ENCODE peak calls at places on chromosome 9, in five cellular contexts. V is HCT116, F is transverse colon, U is tibial nerve, H is heart left ventricle. L is an unnamed sample.

GRCh38 chr9:111920531-111920930 is 23.9 kb downstream of the UGCG start:
- DNase-seq in V (no peak), F (no peak), U (no peak), H (no peak), L (no peak)

GRCh38 chr9:94952553-94953373 is 226.3 kb downstream of the AOPEP start:
- DNase-seq in V (no peak), F (no peak), U (peak; percentile 33), H (no peak), L (no peak)

GRCh38 chr9:129006328-129007034 is 21.6 kb downstream of the SH3GLB2 start:
- DNase-seq in V (peak; percentile 44), F (peak; percentile 66), U (peak; percentile 72), H (peak; percentile 75), L (no peak)

GRCh38 chr9:70917277-70917676 is 204.1 kb downstream of the TRPM3 start:
- DNase-seq in V (no peak), F (no peak), U (no peak), H (no peak), L (no peak)

GRCh38 chr9:75146229-75146628 is 57.9 kb downstream of the OSTF1 start:
- DNase-seq in V (no peak), F (no peak), U (no peak), H (no peak), L (no peak)

GRCh38 chr9:14203366-14204056 is 110.4 kb downstream of the NFIB start:
- DNase-seq in V (no peak), F (peak; percentile 75), U (no peak), H (peak; percentile 86), L (no peak)

GRCh38 chr9:114386886-114387677 is 700 bp downstream of the AKNA start:
- DNase-seq in V (no peak), F (peak; percentile 76), U (no peak), H (peak; percentile 50), L (no peak)

GRCh38 chr9:129490583-129491485 is 130.1 kb downstream of the C9orf50 start:
- DNase-seq in V (no peak), F (no peak), U (no peak), H (no peak), L (no peak)

GRCh38 chr9:78062710-78063109 is 31.1 kb upstream of the GNAQ start:
- DNase-seq in V (no peak), F (no peak), U (no peak), H (no peak), L (no peak)

GRCh38 chr9:133972041-133972970 is 19.8 kb downstream of the VAV2 start:
- DNase-seq in V (no peak), F (peak; percentile 82), U (no peak), H (peak; percentile 19), L (no peak)

GRCh38 chr9:84668204-84669007 is 1.1 kb upstream of the NTRK2 start:
- DNase-seq in V (peak; percentile 10), F (peak; percentile 60), U (peak; percentile 75), H (peak; percentile 65), L (no peak)

GRCh38 chr9:116051528-116051927 is 102.1 kb upstream of the PAPPA start:
- DNase-seq in V (no peak), F (no peak), U (no peak), H (no peak), L (no peak)

GRCh38 chr9:9751996-9752395 is 860.8 kb downstream of the PTPRD start:
- DNase-seq in V (no peak), F (no peak), U (no peak), H (no peak), L (no peak)

GRCh38 chr9:79611091-79611614 is 39.4 kb downstream of the TLE4 start:
- DNase-seq in V (no peak), F (no peak), U (peak; percentile 12), H (no peak), L (no peak)

GRCh38 chr9:132078369-132079356 is 1.0 kb downstream of the MED27 start:
- DNase-seq in V (no peak), F (no peak), U (peak; percentile 17), H (no peak), L (no peak)

GRCh38 chr9:93681316-93682154 is 105.2 kb downstream of the PHF2 start:
- DNase-seq in V (no peak), F (peak; percentile 7), U (peak; percentile 2), H (no peak), L (no peak)

GRCh38 chr9:93256878-93257807 is 73.2 kb downstream of the WNK2 start:
- DNase-seq in V (no peak), F (peak; percentile 6), U (no peak), H (no peak), L (no peak)

GRCh38 chr9:76629205-76629990 is 134.8 kb upstream of the PCA3 start:
- DNase-seq in V (no peak), F (no peak), U (no peak), H (no peak), L (no peak)

GRCh38 chr9:85610074-85610855 is 131.5 kb downstream of the AGTPBP1 start:
- DNase-seq in V (peak; percentile 51), F (no peak), U (peak; percentile 66), H (no peak), L (no peak)

GRCh38 chr9:69035438-69036316 is at the start of gene FXN:
- DNase-seq in V (peak; percentile 56), F (peak; percentile 88), U (peak; percentile 72), H (peak; percentile 82), L (peak; percentile 6)
- TF ChIP-seq POLR2A in V (peak; percentile 61), F (peak; percentile 28), U (peak; percentile 28), H (no peak), L (peak; percentile 31)

GRCh38 chr9:126162611-126163381 is 163.8 kb upstream of the MVB12B start:
- DNase-seq in V (no peak), F (no peak), U (no peak), H (no peak), L (no peak)
- H3K4me1 ChIP-seq in V (no peaks in the 10 kb centered on the region), F (no peaks in the 10 kb centered on the region), U (no peaks in the 10 kb centered on the region), H (no peaks in the 10 kb centered on the region), L (no peaks in the 10 kb centered on the region)

DNA sequence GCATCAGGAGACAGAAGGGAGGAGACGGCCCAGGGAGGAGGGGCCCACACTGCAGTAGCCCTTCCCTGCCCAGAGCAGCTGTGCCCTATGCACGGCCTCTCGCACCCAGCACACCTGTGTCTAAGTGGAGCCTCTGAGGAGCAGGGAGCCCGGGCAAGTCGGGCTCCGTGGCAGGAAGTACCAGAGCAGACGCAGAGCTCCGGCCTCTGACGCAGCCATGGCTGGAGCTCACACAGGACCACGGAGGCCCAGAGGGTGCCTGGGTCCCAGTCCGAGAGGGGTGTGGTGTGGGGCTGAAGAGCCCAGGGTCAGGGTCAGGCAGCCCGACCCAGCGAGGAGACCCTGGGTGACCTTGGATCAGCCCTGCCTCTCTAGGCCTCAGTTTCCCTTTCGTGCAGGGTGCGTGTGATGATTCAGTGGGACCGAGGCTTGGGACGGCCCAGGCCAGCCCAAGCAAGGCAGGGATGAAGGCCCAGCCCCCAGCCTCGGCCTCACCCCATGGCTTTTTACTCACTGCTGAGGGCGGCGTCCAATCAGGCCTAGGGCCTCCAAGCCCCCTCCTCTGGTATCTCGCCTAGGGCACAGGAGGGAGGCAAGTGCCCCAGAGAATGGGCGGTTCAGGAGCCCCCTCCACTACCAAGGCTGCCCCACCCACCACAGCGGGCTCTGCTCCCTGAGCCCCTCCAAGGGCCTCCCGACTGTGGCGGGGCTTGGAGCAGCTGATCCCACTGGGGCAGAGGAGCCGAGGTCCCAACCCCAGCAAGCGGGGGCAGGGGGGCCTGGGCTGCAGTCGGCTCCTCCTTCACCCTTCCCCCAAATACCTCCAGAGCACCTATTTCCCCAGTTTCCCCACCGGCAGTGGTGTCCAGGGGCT is 4.3 kb upstream of the AGPAT2 start:
- DNase-seq in V (no peak), F (no peak), U (no peak), H (no peak), L (no peak)
- TF ChIP-seq POLR2A in V (no peak), F (no peak), U (no peak), H (no peak), L (no peak)

GRCh38 chr9:127855522-127855921 is 1.1 kb upstream of the ENG start:
- DNase-seq in V (no peak), F (no peak), U (no peak), H (no peak), L (no peak)

GRCh38 chr9:127858041-127858512 is 3.6 kb upstream of the ENG start:
- DNase-seq in V (no peak), F (no peak), U (no peak), H (peak; percentile 87), L (no peak)

GRCh38 chr9:127854169-127854833 is at the start of gene ENG:
- DNase-seq in V (no peak), F (peak; percentile 58), U (peak; percentile 66), H (peak; percentile 92), L (no peak)

GRCh38 chr9:127857278-127857677 is 2.8 kb upstream of the ENG start:
- DNase-seq in V (no peak), F (no peak), U (no peak), H (no peak), L (no peak)

GRCh38 chr9:127856094-127856740 is 1.8 kb upstream of the ENG start:
- DNase-seq in V (no peak), F (no peak), U (no peak), H (no peak), L (no peak)
- H3K4me1 ChIP-seq in V (no peaks in the 10 kb centered on the region), F (peaks cover 12% of the 10 kb centered on the region), U (peaks cover 87% of the 10 kb centered on the region), H (peaks cover 64% of the 10 kb centered on the region), L (peaks cover 23% of the 10 kb centered on the region)

GRCh38 chr9:17578911-17579793 is at the start of gene SH3GL2:
- DNase-seq in V (no peak), F (peak; percentile 53), U (no peak), H (peak; percentile 62), L (no peak)
- TF ChIP-seq POLR2A in V (no peak), F (no peak), U (no peak), H (no peak), L (no peak)

GRCh38 chr9:121730188-121730587 is 78.8 kb downstream of the DAB2IP start:
- DNase-seq in V (no peak), F (no peak), U (no peak), H (no peak), L (no peak)
- H3K4me1 ChIP-seq in V (peaks cover 15% of the 10 kb centered on the region), F (peaks cover 64% of the 10 kb centered on the region), U (peaks cover 88% of the 10 kb centered on the region), H (peaks cover 84% of the 10 kb centered on the region), L (peaks cover 57% of the 10 kb centered on the region)